ENCODE peak calls at places on chromosomes 5 and 9, in four cellular contexts. U is progenitor cell of endocrine pancreas; T is activated effector memory CD4-positive, alpha-beta T cell treated with anti-CD3 and anti-CD28 coated beads, Interleukin-2, amount 50 U/mL, for 16 hours; L is mucosa of descending colon. Z is an unnamed sample.

GRCh38 chr5:102048940-102049339 is 247.1 kb downstream of the SLCO4C1 start:
- DNase-seq in T (no peak), L (no peak), U (no peak), Z (no peak)

GRCh38 chr9:94156549-94157407 is 72.5 kb downstream of the PTPDC1 start:
- DNase-seq in T (no peak), U (no peak), L (no peak), Z (no peak)

GRCh38 chr5:13956441-13956840 is 12.0 kb upstream of the DNAH5 start:
- DNase-seq in T (no peak), L (no peak), U (no peak), Z (no peak)

GRCh38 chr5:11903614-11904269 is 504 bp downstream of the CTNND2 start:
- DNase-seq in U (peak; percentile 69), L (peak; percentile 33), T (no peak), Z (no peak)

GRCh38 chr9:14018061-14018460 is 295.9 kb downstream of the NFIB start:
- DNase-seq in U (no peak), T (no peak), L (no peak), Z (no peak)

GRCh38 chr9:38380872-38381534 is 11.5 kb upstream of the ALDH1B1 start:
- DNase-seq in T (no peak), L (no peak), U (peak; percentile 33), Z (peak; percentile 61)

GRCh38 chr9:93896093-93896492 is 59.1 kb downstream of the BARX1 start:
- DNase-seq in U (peak; percentile 4), T (peak; percentile 33), L (peak; percentile 19), Z (peak; percentile 35)

GRCh38 chr9:80305136-80305535 is 733.4 kb downstream of the TLE4 start:
- DNase-seq in U (no peak), L (no peak), T (no peak), Z (no peak)

GRCh38 chr9:134546231-134546731 is 95.3 kb upstream of the COL5A1 start:
- DNase-seq in T (no peak), L (peak; percentile 40), U (no peak), Z (no peak)

GRCh38 chr5:108858959-108859358 is 111.3 kb downstream of the FER start:
- DNase-seq in L (no peak), U (no peak), T (no peak), Z (no peak)

GRCh38 chr9:88733651-88734470 is 198.9 kb downstream of the NXNL2 start:
- DNase-seq in U (no peak), T (no peak), L (no peak), Z (no peak)

GRCh38 chr9:110140276-110140675 is 67.7 kb downstream of the C9orf152 start:
- DNase-seq in L (no peak), U (no peak), T (no peak), Z (no peak)

GRCh38 chr9:127930298-127931091 is at the start of gene PIP5KL1:
- DNase-seq in U (peak; percentile 75), L (peak; percentile 86), T (peak; percentile 91), Z (peak; percentile 67)

GRCh38 chr9:109254317-109254716 is 66.5 kb downstream of the EPB41L4B start:
- DNase-seq in U (no peak), T (no peak), L (no peak), Z (no peak)

GRCh38 chr9:131712151-131712716 is 27.6 kb downstream of the RAPGEF1 start:
- DNase-seq in T (peak; percentile 19), U (no peak), L (no peak), Z (no peak)

GRCh38 chr5:133925866-133926488 is 42.4 kb downstream of the C5orf15 start:
- DNase-seq in U (no peak), T (no peak), L (no peak), Z (no peak)

GRCh38 chr9:35357116-35357515 is 132.8 kb upstream of the RUSC2 start:
- DNase-seq in L (no peak), U (no peak), T (no peak), Z (no peak)

GRCh38 chr5:50709471-50709870 is 43.0 kb downstream of the PARP8 start:
- DNase-seq in L (no peak), T (no peak), U (no peak), Z (no peak)

GRCh38 chr9:132046456-132046855 is 33.2 kb downstream of the MED27 start:
- DNase-seq in T (no peak), L (no peak), U (no peak), Z (no peak)

GRCh38 chr5:122102825-122103224 is 24.8 kb upstream of the LOX start:
- DNase-seq in L (no peak), T (no peak), U (no peak), Z (no peak)

GRCh38 chr9:16345902-16346301 is 524.6 kb downstream of the BNC2 start:
- DNase-seq in T (no peak), L (no peak), U (no peak), Z (no peak)

GRCh38 chr5:149215478-149216042 is 56.1 kb upstream of the AFAP1L1 start:
- DNase-seq in T (no peak), U (no peak), L (no peak), Z (no peak)

GRCh38 chr9:22216730-22217160 is 207.6 kb upstream of the CDKN2B start:
- DNase-seq in U (no peak), T (no peak), L (no peak), Z (no peak)

GRCh38 chr5:103452089-103452488 is 110.5 kb downstream of the NUDT12 start:
- DNase-seq in L (no peak), T (no peak), U (no peak), Z (no peak)

GRCh38 chr9:26935847-26936246 is 11.2 kb downstream of the PLAA start:
- DNase-seq in T (no peak), L (no peak), U (no peak), Z (no peak)

GRCh38 chr9:78273761-78274160 is 23.2 kb upstream of the PSAT1 start:
- DNase-seq in U (no peak), L (no peak), T (no peak), Z (no peak)

GRCh38 chr5:170832241-170832640 is 29.6 kb upstream of the RANBP17 start:
- DNase-seq in U (no peak), L (no peak), T (no peak), Z (no peak)

GRCh38 chr9:111961575-111961974 is 65.0 kb downstream of the UGCG start:
- DNase-seq in T (no peak), U (no peak), L (no peak), Z (no peak)

GRCh38 chr5:177303925-177304391 is 359 bp downstream of the PRELID1 start:
- DNase-seq in U (no peak), L (no peak), T (no peak), Z (no peak)

GRCh38 chr5:159231167-159231566 is 21.8 kb upstream of the RNF145 start:
- DNase-seq in T (no peak), L (no peak), U (no peak), Z (no peak)

GRCh38 chr5:15877905-15878304 is 301.7 kb downstream of the MARCHF11 start:
- DNase-seq in U (no peak), T (no peak), L (no peak), Z (no peak)

GRCh38 chr9:33458444-33458843 is 11.1 kb upstream of the AQP3 start:
- DNase-seq in T (peak; percentile 89), U (no peak), L (no peak), Z (no peak)

GRCh38 chr5:113276001-113276400 is 158.8 kb downstream of the TSSK1B start:
- DNase-seq in L (no peak), T (no peak), U (no peak), Z (no peak)

GRCh38 chr9:15480028-15480427 is 30.7 kb downstream of the PSIP1 start:
- DNase-seq in T (no peak), L (no peak), U (no peak), Z (no peak)

GRCh38 chr5:41650131-41650530 is 139.7 kb upstream of the PLCXD3 start:
- DNase-seq in T (no peak), L (no peak), U (no peak), Z (no peak)

GRCh38 chr5:174900176-174900692 is 175.9 kb downstream of the MSX2 start:
- DNase-seq in T (no peak), U (no peak), L (no peak), Z (no peak)

GRCh38 chr9:121888438-121888775 is 204.7 kb downstream of the TTLL11 start:
- DNase-seq in T (no peak), L (no peak), U (no peak), Z (no peak)

GRCh38 chr5:137487600-137487999 is 11.5 kb downstream of the SPOCK1 start:
- DNase-seq in L (no peak), T (no peak), U (no peak), Z (no peak)

Z was measured in H1.